ENCODE peak calls at places on chromosomes 3 and 15, in ten cellular contexts. G, L, K, M, Q, N, B, E, J and P are unnamed samples.

GRCh38 chr3:182323126-182323727 is 470.1 kb upstream of the ATP11B start:
- DNase-seq in G (no peak), L (no peak), K (no peak), M (no peak), Q (no peak), N (no peak), B (no peak), E (no peak), J (no peak), P (no peak)

GRCh38 chr3:43496740-43497375 is 125.0 kb downstream of the ANO10 start:
- DNase-seq in G (no peak), L (no peak), K (no peak), M (no peak), Q (no peak), N (no peak), B (no peak), E (no peak), J (peak; percentile 36), P (no peak)

GRCh38 chr3:139694542-139694941 is 16.8 kb upstream of the NMNAT3 start:
- DNase-seq in G (no peak), L (no peak), K (no peak), M (no peak), Q (no peak), N (no peak), B (no peak), E (no peak), J (no peak), P (no peak)

GRCh38 chr3:156630773-156631093 is 43.7 kb upstream of the TIPARP start:
- DNase-seq in G (no peak), L (no peak), K (no peak), M (no peak), Q (no peak), N (no peak), B (peak; percentile 23), E (peak; percentile 35), J (peak; percentile 52), P (peak; percentile 9)

GRCh38 chr3:131338948-131339640 is 42.5 kb upstream of the NUDT16 start:
- DNase-seq in G (no peak), L (no peak), K (no peak), M (no peak), Q (no peak), N (no peak), B (peak; percentile 59), E (no peak), J (peak; percentile 49), P (no peak)

GRCh38 chr15:72319360-72319984 is 485 bp downstream of the CELF6 start:
- DNase-seq in G (no peak), L (no peak), K (peak; percentile 37), M (no peak), Q (peak; percentile 79), N (no peak), B (peak; percentile 77), E (peak; percentile 73), J (peak; percentile 80), P (peak; percentile 64)

GRCh38 chr15:57566840-57567239 is 24.9 kb upstream of the MYZAP start:
- DNase-seq in G (peak; percentile 7), L (no peak), K (no peak), M (peak; percentile 29), Q (no peak), N (no peak), B (no peak), E (no peak), J (peak; percentile 24), P (peak; percentile 70)

GRCh38 chr3:144189044-144189443 is 217.4 kb downstream of the DIPK2A start:
- DNase-seq in G (peak; percentile 2), L (no peak), K (no peak), M (no peak), Q (no peak), N (no peak), B (no peak), E (no peak), J (peak; percentile 35), P (peak; percentile 15)

GRCh38 chr3:38364721-38365400 is 18.3 kb downstream of the XYLB start:
- DNase-seq in G (no peak), L (no peak), K (no peak), M (no peak), Q (no peak), N (no peak), B (no peak), E (no peak), J (no peak), P (no peak)

GRCh38 chr15:78838480-78838879 is 27.2 kb upstream of the ADAMTS7 start:
- DNase-seq in G (no peak), L (no peak), K (no peak), M (no peak), Q (no peak), N (no peak), B (no peak), E (no peak), J (peak; percentile 43), P (peak; percentile 58)

GRCh38 chr15:57385923-57386390 is 9.7 kb downstream of the CGNL1 start:
- DNase-seq in G (no peak), L (no peak), K (no peak), M (no peak), Q (no peak), N (no peak), B (no peak), E (no peak), J (no peak), P (no peak)